ENCODE peak calls at places on chromosomes 5 and 9, in nine cellular contexts. H, E, K, J, Q, X, S, V and I are unnamed samples.

GRCh38 chr9:13088734-13089427 is 190.6 kb downstream of the MPDZ start:
- DNase-seq in X (peak; percentile 69), J (no peak), K (no peak), V (no peak), E (no peak), S (peak; percentile 24), H (peak; percentile 57), Q (peak; percentile 78), I (peak; percentile 60)

GRCh38 chr9:22514866-22515265 is 68.2 kb downstream of the DMRTA1 start:
- DNase-seq in E (no peak), H (no peak), Q (no peak), S (no peak), X (no peak), K (no peak), J (no peak), V (no peak), I (peak; percentile 69)

GRCh38 chr5:37660319-37660718 is 179.5 kb downstream of the GDNF start:
- DNase-seq in J (no peak), S (no peak), V (no peak), K (no peak), X (no peak), Q (no peak), E (no peak), H (no peak), I (no peak)

GRCh38 chr5:22480305-22480704 is 372.8 kb downstream of the CDH12 start:
- DNase-seq in K (no peak), Q (no peak), H (no peak), X (no peak), V (no peak), J (no peak), E (no peak), S (no peak), I (no peak)

GRCh38 chr5:52339285-52339684 is 448.4 kb upstream of the ITGA1 start:
- DNase-seq in X (no peak), V (no peak), K (no peak), H (no peak), E (no peak), Q (no peak), S (no peak), J (no peak), I (no peak)

GRCh38 chr5:32383065-32383464 is 61.5 kb downstream of the ZFR start:
- DNase-seq in J (no peak), Q (no peak), H (no peak), V (no peak), X (no peak), E (no peak), S (no peak), K (no peak), I (no peak)

GRCh38 chr5:139178948-139179347 is 19.2 kb downstream of the SIL1 start:
- DNase-seq in E (peak; percentile 55), H (peak; percentile 41), V (no peak), K (no peak), S (no peak), X (peak; percentile 85), Q (peak; percentile 80), J (no peak), I (peak; percentile 40)

GRCh38 chr9:20604561-20604960 is 17.7 kb downstream of the MLLT3 start:
- DNase-seq in Q (peak; percentile 56), V (no peak), H (peak; percentile 61), X (no peak), E (no peak), K (no peak), S (no peak), J (no peak), I (no peak)

GRCh38 chr5:2614571-2614970 is 136.9 kb downstream of the IRX2 start:
- DNase-seq in Q (no peak), H (no peak), J (no peak), K (peak; percentile 16), X (no peak), V (no peak), S (no peak), E (no peak), I (no peak)

DNA sequence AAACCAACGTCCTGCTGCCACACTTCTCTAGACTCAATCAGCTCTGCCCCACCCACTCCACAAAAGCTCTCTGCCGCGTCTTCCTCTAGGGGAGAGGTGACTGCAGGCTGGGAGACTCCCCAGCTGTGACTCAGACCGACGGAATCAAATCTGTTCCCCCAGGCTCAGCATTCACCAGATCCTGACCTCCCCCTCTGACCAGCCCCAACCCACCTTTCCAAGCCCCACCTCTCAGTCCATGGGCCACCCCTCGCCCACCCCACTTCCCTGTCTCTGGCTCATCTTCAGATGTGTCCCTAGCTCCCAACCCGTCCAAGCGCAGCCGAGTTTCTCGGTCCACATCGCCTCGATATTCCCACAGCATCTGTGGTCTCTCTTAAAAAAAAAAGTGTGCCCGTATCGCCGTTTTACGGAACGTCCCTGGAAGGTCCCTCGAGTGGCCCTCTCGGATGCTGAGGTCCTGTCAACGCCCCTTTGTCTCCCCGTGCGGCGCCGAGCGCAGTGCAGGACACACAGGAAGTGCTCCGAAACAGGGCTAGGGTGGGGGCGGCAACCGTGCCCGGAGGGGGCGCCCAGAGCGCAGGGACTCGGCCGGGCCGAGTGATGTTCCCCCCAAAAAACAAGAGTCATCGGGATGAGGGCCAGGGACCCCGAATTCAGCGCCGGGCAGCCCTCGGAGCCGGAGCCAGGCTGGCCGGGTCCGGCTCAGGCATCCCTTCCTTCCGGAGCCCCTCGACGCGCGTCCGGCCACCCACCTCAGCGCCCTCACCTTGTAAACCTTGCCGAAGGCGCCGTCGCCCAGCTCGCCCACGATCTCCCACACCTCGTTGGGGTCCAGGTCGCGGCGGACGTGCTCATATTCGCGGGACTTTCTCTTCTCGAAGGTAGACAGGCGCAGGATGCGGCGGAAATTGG is 649 bp downstream of the STK10 start:
- DNase-seq in K (peak; percentile 77), H (peak; percentile 80), X (peak; percentile 35), E (peak; percentile 46), Q (peak; percentile 60), V (peak; percentile 58), S (peak; percentile 81), J (peak; percentile 79), I (peak; percentile 92)
- TF ChIP-seq CTCF in K (no peak), H (peak; percentile 8), X (no peak), E (no peak), Q (no peak), V (no peak), S (peak; percentile 7), J (no peak), I (no peak)

GRCh38 chr5:179263391-179264052 is 81.7 kb downstream of the ADAMTS2 start:
- DNase-seq in V (peak; percentile 17), X (no peak), S (no peak), K (no peak), J (peak; percentile 42), Q (no peak), E (no peak), H (no peak), I (no peak)

GRCh38 chr5:179259731-179260323 is 85.4 kb downstream of the ADAMTS2 start:
- DNase-seq in Q (no peak), S (no peak), X (no peak), J (peak; percentile 47), H (no peak), V (no peak), E (no peak), K (peak; percentile 56), I (no peak)

GRCh38 chr5:179262126-179262920 is 82.9 kb downstream of the ADAMTS2 start:
- DNase-seq in Q (no peak), X (no peak), S (no peak), E (no peak), K (no peak), H (no peak), J (peak; percentile 50), V (no peak), I (no peak)

GRCh38 chr5:179260324-179261070 is 84.8 kb downstream of the ADAMTS2 start:
- DNase-seq in Q (no peak), X (no peak), K (peak; percentile 57), E (no peak), J (peak; percentile 32), H (no peak), V (no peak), S (no peak), I (no peak)

DNA sequence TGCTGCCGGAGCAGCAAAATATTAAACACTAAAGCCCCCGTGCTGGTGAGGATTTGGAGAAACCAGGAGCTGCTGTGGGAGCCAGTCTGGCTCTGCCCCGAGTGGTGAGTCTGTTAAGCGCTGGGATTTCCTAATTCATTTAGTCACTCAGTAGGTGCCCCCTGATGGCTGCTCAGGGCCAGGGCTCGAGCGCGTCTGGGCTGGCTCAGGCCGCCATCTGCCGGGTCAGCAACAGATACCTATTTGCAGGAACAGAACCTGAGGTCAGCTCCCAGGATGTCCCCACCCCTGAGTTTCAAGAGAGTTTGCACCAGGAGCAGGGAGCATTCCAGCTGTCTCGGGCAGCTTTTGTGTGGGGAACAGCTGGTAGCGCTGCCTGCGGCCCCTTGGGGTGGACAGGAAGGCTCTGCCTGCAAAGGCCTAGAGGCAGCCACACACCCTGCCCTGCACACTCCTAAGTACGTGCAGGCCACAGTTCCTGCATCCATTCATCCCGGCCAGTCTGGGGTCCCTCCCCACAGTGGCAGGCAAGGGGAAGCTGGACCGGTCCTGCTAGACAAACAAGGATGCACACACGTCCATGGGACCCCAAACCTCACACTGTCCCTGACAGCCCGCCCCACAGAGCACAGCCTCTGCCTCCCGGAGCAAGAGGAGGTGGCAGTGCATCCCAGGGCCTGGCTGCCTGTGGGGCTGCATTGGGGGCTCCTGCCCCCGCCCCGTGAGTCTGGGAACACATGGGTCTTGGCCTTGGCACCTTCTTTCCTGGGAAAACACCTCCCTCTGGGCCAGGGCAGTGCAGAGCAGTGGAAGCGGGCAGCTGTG is 83.7 kb downstream of the ADAMTS2 start:
- DNase-seq in H (peak; percentile 57), X (peak; percentile 80), V (no peak), S (no peak), J (peak; percentile 58), K (peak; percentile 68), Q (no peak), E (no peak), I (no peak)
- TF ChIP-seq CTCF in H (peak; percentile 65), X (peak; percentile 32), V (no peak), S (peak; percentile 53), J (peak; percentile 5), K (no peak), Q (peak; percentile 28), E (no peak), I (no peak)

GRCh38 chr5:140246378-140247122 is 56.4 kb downstream of the PFDN1 start:
- DNase-seq in H (peak; percentile 84), Q (peak; percentile 71), K (peak; percentile 80), X (no peak), J (peak; percentile 72), S (peak; percentile 92), V (peak; percentile 47), E (no peak), I (peak; percentile 54)
- TF ChIP-seq CTCF in H (no peak), Q (peak; percentile 34), K (no peak), X (no peak), J (no peak), S (no peak), V (no peak), E (no peak), I (no peak)

DNA sequence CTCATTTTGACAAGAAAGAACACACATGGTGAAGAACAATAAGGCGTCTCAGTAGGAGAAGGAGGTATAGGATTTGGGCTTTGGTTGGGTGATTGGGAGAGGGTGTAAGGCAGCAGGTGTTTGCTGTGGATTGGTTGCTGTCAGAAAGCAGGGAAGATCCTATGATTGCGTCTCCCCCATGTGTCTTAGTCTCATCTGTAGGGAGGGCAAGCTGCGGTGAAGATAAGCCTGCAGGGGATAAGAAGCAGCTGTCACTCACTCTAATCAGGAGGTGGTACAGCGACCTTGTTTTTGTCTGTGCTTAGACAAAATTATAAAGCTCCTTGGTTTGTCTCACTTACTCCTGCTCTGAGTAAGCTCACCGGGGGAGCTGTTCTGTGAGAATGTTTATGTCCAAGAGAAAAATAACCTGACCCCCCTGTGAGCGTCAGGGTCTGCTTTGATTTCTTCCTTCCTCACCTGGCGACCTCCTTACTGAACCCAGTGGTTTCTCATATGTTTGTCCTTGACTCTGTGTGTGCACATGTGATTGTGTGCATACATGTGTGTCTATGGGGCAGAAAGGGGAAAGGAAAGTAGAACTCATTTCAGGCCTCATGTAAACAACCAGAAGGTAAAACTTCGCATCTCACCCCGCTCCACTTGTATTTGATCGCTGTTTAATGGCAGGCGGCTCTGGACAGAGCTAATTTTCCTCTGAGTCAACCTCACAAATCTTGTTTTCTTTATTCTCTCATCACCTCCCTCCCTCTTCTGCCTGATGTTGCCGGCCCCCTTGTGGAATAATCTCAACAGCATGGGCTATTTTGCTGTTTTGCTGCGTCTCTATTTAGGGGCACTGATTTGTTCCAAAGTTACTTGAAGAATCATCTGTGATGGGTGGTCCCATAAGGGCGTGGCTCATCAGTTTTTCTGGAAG is 105.6 kb downstream of the TENT4A start:
- DNase-seq in S (no peak), K (no peak), Q (no peak), X (no peak), J (no peak), E (no peak), V (no peak), H (no peak), I (peak; percentile 2)
- TF ChIP-seq CTCF in S (peak; percentile 40), K (no peak), Q (no peak), X (no peak), J (no peak), E (no peak), V (no peak), H (no peak), I (no peak)